ENCODE peak calls at places on chromosome 3, in nine cellular contexts. P, H, Z, I, F, C, N, E and J are unnamed samples.
A peak's percentile ranks its signal among the peaks of the same experiment; 100 is the strongest.

GRCh38 chr3:170021083-170021482 is 16.7 kb upstream of the GPR160 start:
- DNase-seq in P (no peak), H (no peak), Z (no peak), I (no peak), F (no peak), C (no peak), N (no peak), E (no peak), J (no peak)

GRCh38 chr3:66477846-66478245 is 23.0 kb downstream of the LRIG1 start:
- DNase-seq in P (no peak), H (no peak), Z (no peak), I (no peak), F (peak; percentile 51), C (no peak), N (no peak), E (no peak), J (no peak)

GRCh38 chr3:108428580-108428979 is 81.8 kb downstream of the MYH15 start:
- DNase-seq in P (no peak), H (no peak), Z (no peak), I (no peak), F (no peak), C (no peak), N (no peak), E (no peak), J (no peak)

GRCh38 chr3:72848703-72849081 is 447 bp upstream of the SHQ1 start:
- DNase-seq in P (no peak), H (no peak), Z (no peak), I (no peak), F (no peak), C (no peak), N (peak; percentile 71), E (no peak), J (no peak)

GRCh38 chr3:16897254-16897926 is 12.6 kb downstream of the PLCL2 start:
- DNase-seq in P (no peak), H (no peak), Z (no peak), I (no peak), F (peak; percentile 28), C (no peak), N (peak; percentile 52), E (no peak), J (no peak)

GRCh38 chr3:5767304-5767703 is 579.8 kb downstream of the EDEM1 start:
- DNase-seq in P (no peak), H (no peak), Z (no peak), I (no peak), F (no peak), C (no peak), N (no peak), E (no peak), J (no peak)

GRCh38 chr3:34229871-34230270 is 431.4 kb downstream of the PDCD6IP start:
- DNase-seq in P (no peak), H (no peak), Z (no peak), I (no peak), F (peak; percentile 21), C (no peak), N (no peak), E (no peak), J (no peak)

GRCh38 chr3:17025594-17026139 is 140.9 kb downstream of the PLCL2 start:
- DNase-seq in P (no peak), H (no peak), Z (no peak), I (no peak), F (no peak), C (no peak), N (no peak), E (no peak), J (no peak)

GRCh38 chr3:107153981-107154380 is 223.3 kb upstream of the CCDC54 start:
- DNase-seq in P (no peak), H (no peak), Z (no peak), I (no peak), F (no peak), C (no peak), N (no peak), E (no peak), J (no peak)

GRCh38 chr3:9897408-9898372 is 5.0 kb upstream of the IL17RE start:
- DNase-seq in P (no peak), H (no peak), Z (no peak), I (no peak), F (peak; percentile 85), C (no peak), N (peak; percentile 28), E (no peak), J (no peak)

GRCh38 chr3:190269096-190269495 is 53.1 kb downstream of the CLDN1 start:
- DNase-seq in P (no peak), H (no peak), Z (no peak), I (no peak), F (no peak), C (no peak), N (no peak), E (no peak), J (no peak)

GRCh38 chr3:112755845-112756671 is 90.6 kb downstream of the CD200R1L start:
- DNase-seq in P (no peak), H (no peak), Z (no peak), I (no peak), F (no peak), C (no peak), N (no peak), E (no peak), J (no peak)

GRCh38 chr3:171328419-171329082 is 131.7 kb downstream of the TNIK start:
- DNase-seq in P (peak; percentile 4), H (no peak), Z (no peak), I (peak; percentile 26), F (no peak), C (peak; percentile 22), N (no peak), E (peak; percentile 65), J (no peak)

GRCh38 chr3:2098398-2099027 is at the start of gene CNTN4:
- DNase-seq in P (no peak), H (no peak), Z (peak; percentile 86), I (peak; percentile 97), F (peak; percentile 96), C (no peak), N (no peak), E (peak; percentile 92), J (no peak)

GRCh38 chr3:127740136-127740915 is 67.6 kb downstream of the ABTB1 start:
- DNase-seq in P (peak; percentile 92), H (no peak), Z (no peak), I (no peak), F (no peak), C (no peak), N (no peak), E (no peak), J (no peak)
- H3K27ac ChIP-seq in P (peak overlapping the region; percentile 81), H (no peak overlapping the region), Z (no peak overlapping the region), I (no peak overlapping the region), F (no peak overlapping the region), C (no peak overlapping the region), N (no peak overlapping the region), E (no peak overlapping the region), J (peak overlapping the region; percentile 79)

DNA sequence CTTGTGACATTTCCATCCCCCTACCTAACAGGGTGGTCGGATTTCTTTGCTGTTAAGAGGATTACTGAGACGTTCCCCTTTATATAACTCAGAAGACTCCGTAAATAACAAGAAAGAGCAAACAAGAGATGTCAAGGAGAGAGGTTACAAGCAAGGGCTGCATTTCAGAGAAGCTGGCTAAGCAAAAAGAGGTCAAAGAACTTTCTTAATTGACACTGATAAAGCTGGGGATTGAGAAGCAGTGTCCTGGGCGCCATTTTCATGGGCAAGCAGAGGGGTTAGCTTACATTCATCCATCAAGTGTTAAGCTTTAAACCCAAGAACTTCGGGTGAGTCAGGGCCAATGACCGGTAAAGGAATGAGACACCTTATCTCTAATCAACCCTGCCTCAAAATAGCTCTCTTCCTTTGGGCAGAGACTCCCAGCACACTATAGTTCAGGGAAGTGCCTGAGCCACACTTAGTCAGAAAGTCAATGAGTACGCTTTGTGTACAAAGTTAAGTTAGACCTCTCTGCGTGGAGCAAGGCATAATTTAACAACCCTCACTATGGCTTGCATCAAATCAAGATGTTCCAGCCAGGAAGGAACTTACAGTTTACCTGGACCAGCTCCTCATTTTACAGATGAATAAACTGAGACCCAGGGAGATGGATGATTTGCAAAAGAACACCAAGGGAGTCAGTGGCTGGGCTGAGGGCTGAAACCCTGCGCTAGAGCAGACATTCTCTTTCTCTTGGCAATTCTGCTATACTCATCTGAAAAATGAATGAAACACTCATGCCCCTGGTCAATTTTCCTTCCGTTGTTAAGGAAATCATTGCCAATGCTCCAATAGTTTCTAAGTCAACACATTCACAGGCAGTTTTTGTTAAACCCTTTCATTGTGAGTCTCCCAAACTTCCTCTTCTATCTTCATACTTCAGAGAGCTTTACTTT is 44.6 kb downstream of the CCNL1 start:
- DNase-seq in P (no peak), H (no peak), Z (no peak), I (peak; percentile 70), F (peak; percentile 63), C (no peak), N (no peak), E (no peak), J (peak; percentile 16)
- H3K27ac ChIP-seq in P (no peak overlapping the region), H (no peak overlapping the region), Z (no peak overlapping the region), I (no peak overlapping the region), F (peak overlapping the region; percentile 93), C (no peak overlapping the region), N (no peak overlapping the region), E (no peak overlapping the region), J (peak overlapping the region; percentile 68)

GRCh38 chr3:58434170-58434507 is 507 bp upstream of the PDHB start:
- DNase-seq in P (no peak), H (no peak), Z (no peak), I (no peak), F (no peak), C (no peak), N (no peak), E (no peak), J (no peak)

GRCh38 chr3:58433400-58434169 is at the start of gene PDHB:
- DNase-seq in P (peak; percentile 96), H (peak; percentile 90), Z (peak; percentile 97), I (peak; percentile 97), F (peak; percentile 96), C (peak; percentile 85), N (peak; percentile 59), E (peak; percentile 97), J (peak; percentile 85)

GRCh38 chr3:58434990-58435389 is 1.4 kb upstream of the PDHB start:
- DNase-seq in P (peak; percentile 79), H (no peak), Z (no peak), I (peak; percentile 85), F (no peak), C (no peak), N (no peak), E (no peak), J (no peak)

GRCh38 chr3:58434511-58434910 is 879 bp upstream of the PDHB start:
- DNase-seq in P (no peak), H (no peak), Z (no peak), I (peak; percentile 43), F (no peak), C (no peak), N (no peak), E (no peak), J (no peak)

GRCh38 chr3:58432905-58433304 is 727 bp downstream of the PDHB start:
- DNase-seq in P (no peak), H (no peak), Z (no peak), I (no peak), F (no peak), C (no peak), N (no peak), E (no peak), J (no peak)
- H3K27ac ChIP-seq in P (peak overlapping the region; percentile 80), H (peak overlapping the region; percentile 86), Z (peak overlapping the region; percentile 87), I (no peak overlapping the region), F (peak overlapping the region; percentile 93), C (peak overlapping the region; percentile 87), N (peak overlapping the region; percentile 81), E (peak overlapping the region; percentile 94), J (peak overlapping the region; percentile 91)

DNA sequence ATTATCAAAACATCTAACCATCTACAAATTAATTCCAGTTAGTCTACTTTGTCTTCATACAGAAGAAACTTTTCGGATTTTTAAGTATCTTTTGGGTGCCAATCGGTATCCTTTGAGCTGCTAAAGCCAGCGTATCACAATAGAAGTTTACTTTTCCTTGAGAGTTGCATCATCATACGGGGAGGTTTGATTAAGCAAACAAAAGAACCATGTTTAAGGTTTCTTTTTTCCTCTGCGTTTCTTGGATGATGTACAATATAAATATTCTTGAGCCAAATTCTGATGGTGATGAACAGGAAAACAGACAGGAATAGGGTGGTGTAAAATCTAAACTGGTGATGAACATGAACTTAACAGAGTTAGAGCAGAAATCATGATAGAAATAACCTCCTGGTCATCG is 527.9 kb downstream of the FOXP1 start:
- DNase-seq in P (peak; percentile 16), H (no peak), Z (no peak), I (no peak), F (no peak), C (no peak), N (no peak), E (no peak), J (no peak)
- H3K27ac ChIP-seq in P (no peak overlapping the region), H (peak overlapping the region; percentile 44), Z (peak overlapping the region; percentile 97), I (no peak overlapping the region), F (no peak overlapping the region), C (no peak overlapping the region), N (no peak overlapping the region), E (no peak overlapping the region), J (peak overlapping the region; percentile 66)